ENCODE peak calls at places on chromosome 11, in ten cellular contexts. X, U, A, M, T, Y, N, Q, W and R are unnamed samples.
A peak's percentile ranks its signal among the peaks of the same experiment; 100 is the strongest.

GRCh38 chr11:31813242-31813960 is 2.3 kb upstream of the PAX6 start:
- DNase-seq in X (no peak), U (peak; percentile 30), A (no peak), M (no peak), T (no peak), Y (no peak), N (no peak), Q (no peak), W (no peak), R (no peak)

GRCh38 chr11:118929496-118930151 is 3.9 kb upstream of the BCL9L start:
- DNase-seq in X (peak; percentile 93), U (peak; percentile 70), A (peak; percentile 71), M (peak; percentile 91), T (peak; percentile 91), Y (peak; percentile 93), N (no peak), Q (peak; percentile 80), W (no peak), R (peak; percentile 80)

GRCh38 chr11:111528557-111528956 is 12.0 kb upstream of the LAYN start:
- DNase-seq in X (no peak), U (peak; percentile 24), A (no peak), M (no peak), T (no peak), Y (no peak), N (no peak), Q (no peak), W (no peak), R (no peak)

GRCh38 chr11:19013181-19013857 is 47.2 kb downstream of the MRGPRX2 start:
- DNase-seq in X (no peak), U (no peak), A (no peak), M (no peak), T (no peak), Y (no peak), N (no peak), Q (no peak), W (no peak), R (no peak)

GRCh38 chr11:9280655-9281301 is 15.6 kb upstream of the DENND5A start:
- DNase-seq in X (no peak), U (peak; percentile 88), A (no peak), M (peak; percentile 69), T (peak; percentile 66), Y (peak; percentile 57), N (no peak), Q (no peak), W (no peak), R (no peak)

GRCh38 chr11:79259800-79260199 is 181.0 kb downstream of the TENM4 start:
- DNase-seq in X (no peak), U (no peak), A (no peak), M (no peak), T (no peak), Y (no peak), N (no peak), Q (no peak), W (no peak), R (no peak)

GRCh38 chr11:95706974-95707387 is 82.6 kb downstream of the FAM76B start:
- DNase-seq in X (no peak), U (no peak), A (no peak), M (no peak), T (no peak), Y (no peak), N (no peak), Q (no peak), W (no peak), R (no peak)

GRCh38 chr11:106514706-106515105 is 437.2 kb downstream of the AASDHPPT start:
- DNase-seq in X (no peak), U (no peak), A (no peak), M (no peak), T (no peak), Y (no peak), N (no peak), Q (no peak), W (no peak), R (no peak)

GRCh38 chr11:126991596-126991995 is 9.0 kb downstream of the KIRREL3 start:
- DNase-seq in X (no peak), U (no peak), A (no peak), M (no peak), T (no peak), Y (no peak), N (no peak), Q (no peak), W (no peak), R (no peak)

GRCh38 chr11:100964400-100964799 is 165.2 kb downstream of the PGR start:
- DNase-seq in X (no peak), U (no peak), A (no peak), M (no peak), T (no peak), Y (no peak), N (no peak), Q (no peak), W (no peak), R (peak; percentile 16)

GRCh38 chr11:5250777-5251176 is 1.1 kb upstream of the HBG1 start:
- DNase-seq in X (no peak), U (no peak), A (no peak), M (no peak), T (no peak), Y (no peak), N (no peak), Q (no peak), W (no peak), R (no peak)

GRCh38 chr11:2151500-2152257 is 9.3 kb downstream of the INS start:
- DNase-seq in X (no peak), U (peak; percentile 82), A (peak; percentile 81), M (peak; percentile 74), T (peak; percentile 86), Y (peak; percentile 87), N (no peak), Q (peak; percentile 63), W (no peak), R (peak; percentile 43)
- H3K4me3 ChIP-seq in X (no peak overlapping the region), U (no peak overlapping the region), A (no peak overlapping the region), M (no peak overlapping the region), T (peak overlapping the region; percentile 23), Y (no peak overlapping the region), N (no peak overlapping the region), Q (peak overlapping the region; percentile 55), W (no peak overlapping the region), R (no peak overlapping the region)

DNA sequence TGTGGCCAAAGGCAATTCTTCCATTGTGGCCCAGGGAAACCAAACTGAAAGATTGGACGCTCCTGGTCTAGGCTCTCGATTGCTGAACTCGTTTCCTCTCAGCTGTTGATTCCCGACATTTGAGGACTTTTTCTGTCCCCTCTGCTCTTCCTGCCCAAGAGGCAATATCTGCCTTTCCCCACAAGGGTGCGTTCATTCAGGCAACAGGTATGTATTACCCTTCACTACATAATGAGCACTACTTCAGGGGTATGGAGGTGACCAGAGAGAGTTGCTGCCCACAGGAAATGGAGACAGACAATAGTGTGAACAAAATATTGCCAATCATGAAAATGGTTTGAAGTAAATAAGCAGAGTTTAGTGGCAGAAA is 8.2 kb downstream of the PTH start:
- DNase-seq in X (no peak), U (peak; percentile 47), A (no peak), M (no peak), T (peak; percentile 51), Y (no peak), N (no peak), Q (no peak), W (no peak), R (no peak)
- H3K4me3 ChIP-seq in X (peak overlapping the region; percentile 53), U (peak overlapping the region; percentile 31), A (no peak overlapping the region), M (no peak overlapping the region), T (peak overlapping the region; percentile 23), Y (no peak overlapping the region), N (no peak overlapping the region), Q (peak overlapping the region; percentile 67), W (no peak overlapping the region), R (no peak overlapping the region)

DNA sequence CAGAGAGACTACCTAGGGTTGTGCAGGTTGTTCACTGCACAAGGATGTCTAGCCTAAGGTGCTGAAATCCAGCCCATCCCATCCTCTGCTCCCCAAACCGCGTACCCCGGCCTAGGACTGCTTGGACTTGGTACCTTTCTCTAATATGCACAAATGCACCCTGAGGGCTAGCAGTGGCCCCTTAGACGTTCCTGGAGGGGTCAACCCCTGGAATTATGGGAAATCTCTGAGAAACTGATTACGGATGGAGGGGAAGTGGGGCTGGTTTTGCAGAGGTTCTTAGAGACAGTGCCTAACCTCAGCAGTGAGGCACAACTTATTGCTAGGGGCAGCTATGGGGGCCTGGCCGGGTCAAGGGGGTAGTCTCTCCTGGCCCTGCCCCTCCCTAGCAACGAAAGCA is 2.5 kb downstream of the C11orf68 start:
- DNase-seq in X (no peak), U (no peak), A (no peak), M (no peak), T (no peak), Y (no peak), N (no peak), Q (no peak), W (no peak), R (no peak)
- H3K4me3 ChIP-seq in X (peak overlapping the region; percentile 82), U (no peak overlapping the region), A (no peak overlapping the region), M (no peak overlapping the region), T (no peak overlapping the region), Y (no peak overlapping the region), N (no peak overlapping the region), Q (no peak overlapping the region), W (peak overlapping the region; percentile 99), R (peak overlapping the region; percentile 77)

GRCh38 chr11:76748931-76749330 is 34.2 kb upstream of the TSKU start:
- DNase-seq in X (no peak), U (no peak), A (no peak), M (no peak), T (no peak), Y (no peak), N (no peak), Q (no peak), W (no peak), R (no peak)

GRCh38 chr11:76753950-76754349 is 29.2 kb upstream of the TSKU start:
- DNase-seq in X (no peak), U (no peak), A (no peak), M (no peak), T (no peak), Y (no peak), N (no peak), Q (no peak), W (no peak), R (no peak)

GRCh38 chr11:76750746-76751145 is 32.4 kb upstream of the TSKU start:
- DNase-seq in X (no peak), U (no peak), A (no peak), M (no peak), T (no peak), Y (no peak), N (no peak), Q (no peak), W (no peak), R (no peak)

GRCh38 chr11:76750067-76750466 is 33.1 kb upstream of the TSKU start:
- DNase-seq in X (no peak), U (no peak), A (no peak), M (no peak), T (no peak), Y (no peak), N (no peak), Q (no peak), W (no peak), R (no peak)

DNA sequence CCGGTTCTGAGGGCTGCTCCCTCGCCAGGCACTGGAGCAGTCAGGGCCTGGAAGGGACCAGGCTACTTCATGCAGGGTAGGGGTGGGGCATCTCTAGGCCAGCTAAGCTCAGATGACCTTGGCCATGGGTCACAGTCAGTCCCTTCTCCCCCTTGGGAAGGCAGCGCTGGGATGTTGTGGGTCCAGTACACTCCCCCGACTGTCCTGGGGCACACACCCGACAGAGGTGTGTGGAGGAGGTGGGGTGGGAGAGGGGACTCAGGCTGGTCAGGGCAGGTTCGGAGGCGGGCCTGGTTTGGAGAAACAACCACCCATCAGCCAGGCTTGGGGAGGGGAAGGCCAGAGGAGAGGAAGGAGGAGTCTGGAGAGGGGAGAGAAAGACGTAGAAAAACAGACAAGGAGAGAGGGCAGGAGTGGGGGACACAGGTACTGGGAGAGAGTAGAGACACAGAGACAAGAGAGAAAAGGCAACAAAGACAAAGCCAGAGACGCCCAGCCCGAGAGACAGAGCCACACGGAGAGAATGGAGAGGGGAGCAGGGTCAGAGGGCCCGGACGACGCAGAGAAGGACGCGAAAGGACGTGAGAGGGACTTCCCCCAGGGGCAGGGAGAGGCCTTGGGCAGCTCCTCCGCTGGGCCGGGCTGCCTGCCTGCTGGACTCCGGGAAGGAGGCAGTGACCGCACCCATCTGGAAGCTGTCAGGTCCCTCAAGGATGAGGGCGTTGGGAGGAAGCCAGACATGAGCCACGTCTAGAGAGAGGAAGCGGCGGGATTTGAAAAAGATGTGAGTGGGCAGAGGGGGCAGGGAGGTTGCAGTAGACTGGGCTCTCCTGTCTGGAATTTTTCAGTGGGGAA is 30.6 kb upstream of the TSKU start:
- DNase-seq in X (peak; percentile 93), U (no peak), A (no peak), M (peak; percentile 68), T (no peak), Y (peak; percentile 71), N (peak; percentile 65), Q (no peak), W (peak; percentile 85), R (peak; percentile 91)
- H3K4me3 ChIP-seq in X (no peak overlapping the region), U (no peak overlapping the region), A (no peak overlapping the region), M (peak overlapping the region; percentile 8), T (no peak overlapping the region), Y (no peak overlapping the region), N (no peak overlapping the region), Q (no peak overlapping the region), W (no peak overlapping the region), R (no peak overlapping the region)